ENCODE peak calls at places on chromosomes 13 and 19, in five cellular contexts. N, H, U, E and Y are unnamed samples.

GRCh38 chr19:18338471-18339001 is 1.9 kb upstream of the PGPEP1 start:
- DNase-seq in E (no peak), H (no peak), U (no peak), N (no peak), Y (no peak)

GRCh38 chr19:40962460-40962961 is 28.6 kb upstream of the CYP2B6 start:
- DNase-seq in U (no peak), H (no peak), E (no peak), N (no peak), Y (no peak)

GRCh38 chr19:41859213-41859617 is 840 bp upstream of the RPS19 start:
- DNase-seq in N (no peak), U (no peak), H (no peak), E (no peak), Y (no peak)

GRCh38 chr13:84917252-84917878 is 881.9 kb downstream of the SLITRK6 start:
- DNase-seq in E (no peak), U (no peak), H (no peak), N (no peak), Y (no peak)

GRCh38 chr19:36169084-36169760 is 17.0 kb upstream of the COX7A1 start:
- DNase-seq in U (no peak), H (no peak), E (no peak), N (no peak), Y (no peak)

GRCh38 chr19:50657222-50657669 is 8.0 kb downstream of the C19orf81 start:
- DNase-seq in H (no peak), E (no peak), U (no peak), N (no peak), Y (no peak)

GRCh38 chr19:19261350-19262189 is 11.5 kb downstream of the TM6SF2 start:
- DNase-seq in E (no peak), U (no peak), N (peak; percentile 89), H (no peak), Y (no peak)

GRCh38 chr19:19269952-19270694 is 3.0 kb downstream of the TM6SF2 start:
- DNase-seq in U (no peak), N (no peak), E (no peak), H (no peak), Y (no peak)

GRCh38 chr19:39951686-39952085 is 17.3 kb upstream of the FCGBP start:
- DNase-seq in E (no peak), H (no peak), N (no peak), U (no peak), Y (no peak)

GRCh38 chr13:79870766-79871165 is 389.8 kb downstream of the NDFIP2 start:
- DNase-seq in N (no peak), U (no peak), H (no peak), E (no peak), Y (no peak)

GRCh38 chr19:17948967-17949930 is 16.4 kb downstream of the CCDC124 start:
- DNase-seq in E (no peak), U (no peak), H (no peak), N (peak; percentile 43), Y (no peak)

GRCh38 chr13:49938274-49938673 is 2.1 kb upstream of the SPRYD7 start:
- DNase-seq in H (no peak), E (no peak), U (no peak), N (no peak), Y (no peak)

GRCh38 chr19:14556662-14557188 is 15.1 kb downstream of the NDUFB7 start:
- DNase-seq in H (peak; percentile 51), E (peak; percentile 93), N (peak; percentile 91), U (peak; percentile 78), Y (peak; percentile 79)

GRCh38 chr19:41324921-41325639 is 15.1 kb downstream of the CCDC97 start:
- DNase-seq in N (peak; percentile 60), E (peak; percentile 91), U (no peak), H (no peak), Y (peak; percentile 77)

GRCh38 chr19:55353356-55353802 is 1.1 kb downstream of the COX6B2 start:
- DNase-seq in E (no peak), H (no peak), N (no peak), U (no peak), Y (no peak)

GRCh38 chr19:47523473-47523872 is 8.6 kb upstream of the NAPA start:
- DNase-seq in E (no peak), U (no peak), N (no peak), H (no peak), Y (no peak)

GRCh38 chr19:47448360-47448727 is 23.3 kb downstream of the SLC8A2 start:
- DNase-seq in N (no peak), H (no peak), E (no peak), U (no peak), Y (no peak)

GRCh38 chr13:48194392-48194754 is 38.6 kb upstream of the ITM2B start:
- DNase-seq in U (no peak), E (no peak), N (no peak), H (no peak), Y (no peak)

GRCh38 chr13:94351292-94352000 is 128.0 kb downstream of the DCT start:
- DNase-seq in N (no peak), E (no peak), U (no peak), H (no peak), Y (no peak)

GRCh38 chr13:32426981-32427851 is 714 bp downstream of the N4BP2L1 start:
- DNase-seq in N (peak; percentile 74), H (peak; percentile 17), E (peak; percentile 83), U (peak; percentile 50), Y (peak; percentile 34)

GRCh38 chr13:42086582-42086981 is 38.1 kb downstream of the DGKH start:
- DNase-seq in E (no peak), H (no peak), N (no peak), U (no peak), Y (no peak)

GRCh38 chr13:30730526-30730925 is 4.8 kb upstream of the ALOX5AP start:
- DNase-seq in U (no peak), H (no peak), E (no peak), N (peak; percentile 68), Y (no peak)

GRCh38 chr19:55230780-55231179 is 2.2 kb upstream of the TMEM86B start:
- DNase-seq in H (no peak), E (no peak), N (no peak), U (no peak), Y (no peak)

GRCh38 chr13:109782066-109782822 is 4.1 kb downstream of the IRS2 start:
- DNase-seq in U (no peak), H (no peak), E (no peak), N (no peak), Y (no peak)

GRCh38 chr13:98994080-98994479 is 16.2 kb upstream of the DOCK9 start:
- DNase-seq in U (no peak), E (no peak), H (no peak), N (no peak), Y (no peak)

GRCh38 chr19:17246681-17247425 is 1.1 kb upstream of the NR2F6 start:
- DNase-seq in N (no peak), H (no peak), U (no peak), E (no peak), Y (peak; percentile 49)